ENCODE peak calls at places on chromosomes 6 and 20, in six cellular contexts. Z is progenitor cell of endocrine pancreas, V is epithelial cell of proximal tubule, P is RWPE1, M is A673, Q is neural crest cell. R is an unnamed sample.

GRCh38 chr20:36135821-36136220 is 18.7 kb upstream of the EPB41L1 start:
- DNase-seq in V (no peak), Q (no peak), M (no peak), P (no peak), Z (no peak), R (no peak)

GRCh38 chr20:49319204-49319809 is 41.5 kb upstream of the ZNFX1 start:
- DNase-seq in Q (no peak), P (no peak), Z (no peak), V (no peak), M (no peak), R (no peak)

GRCh38 chr20:18066421-18067333 is 9.0 kb upstream of the OVOL2 start:
- DNase-seq in Z (no peak), P (no peak), Q (no peak), M (no peak), V (no peak), R (no peak)

GRCh38 chr20:41178495-41178894 is 41.2 kb downstream of the PLCG1 start:
- DNase-seq in M (no peak), Z (peak; percentile 5), P (no peak), Q (no peak), V (no peak), R (no peak)

GRCh38 chr6:93896081-93896480 is 476.7 kb upstream of the EPHA7 start:
- DNase-seq in Z (no peak), M (no peak), Q (no peak), P (no peak), V (no peak), R (no peak)

GRCh38 chr6:133983099-133983939 is 30.3 kb downstream of the TBPL1 start:
- DNase-seq in P (no peak), M (peak; percentile 41), Z (no peak), V (no peak), Q (no peak), R (peak; percentile 45)

GRCh38 chr20:49854190-49854875 is 41.7 kb downstream of the SLC9A8 start:
- DNase-seq in P (peak; percentile 47), Z (no peak), V (no peak), Q (no peak), M (no peak), R (peak; percentile 64)

GRCh38 chr6:154302111-154302752 is 54.4 kb downstream of the IPCEF1 start:
- DNase-seq in Q (no peak), P (no peak), Z (no peak), M (peak; percentile 31), V (no peak), R (peak; percentile 68)

GRCh38 chr6:35062676-35063574 is 78.2 kb downstream of the TCP11 start:
- DNase-seq in Q (no peak), V (no peak), P (no peak), M (no peak), Z (no peak), R (no peak)

GRCh38 chr20:53934421-53935352 is 135.7 kb downstream of the BCAS1 start:
- DNase-seq in V (no peak), Z (no peak), P (peak; percentile 74), M (peak; percentile 94), Q (no peak), R (peak; percentile 78)

GRCh38 chr20:25052255-25053206 is 5.4 kb downstream of the ACSS1 start:
- DNase-seq in M (no peak), Q (no peak), Z (no peak), P (no peak), V (no peak), R (no peak)

GRCh38 chr20:41226426-41226825 is 89.1 kb downstream of the PLCG1 start:
- DNase-seq in P (no peak), V (no peak), Z (no peak), M (no peak), Q (no peak), R (no peak)

R was measured in mammary epithelial cell.